ENCODE peak calls at places on chromosomes 11 and 22, in seven cellular contexts. C, O, T, G, M, E and R are unnamed samples.

GRCh38 chr22:20798974-20799373 is 25.1 kb downstream of the SERPIND1 start:
- DNase-seq in T (no peak), O (no peak), C (no peak), M (no peak), G (no peak), E (no peak), R (no peak)

GRCh38 chr11:126348806-126349582 is 6.5 kb upstream of the ST3GAL4 start:
- DNase-seq in O (no peak), M (no peak), T (no peak), E (no peak), G (no peak), C (no peak), R (no peak)

GRCh38 chr11:112525270-112525669 is 264.6 kb upstream of the PLET1 start:
- DNase-seq in G (peak), C (peak), M (peak), O (peak), E (peak), T (peak), R (peak)

GRCh38 chr11:108934696-108935095 is 269.8 kb downstream of the DDX10 start:
- DNase-seq in T (no peak), M (no peak), G (no peak), C (no peak), O (no peak), E (no peak), R (no peak)

GRCh38 chr11:62133328-62134065 is 9.7 kb downstream of the INCENP start:
- DNase-seq in E (no peak), M (no peak), G (no peak), O (peak), T (no peak), C (peak), R (no peak)

GRCh38 chr11:21511835-21512440 is 680.9 kb upstream of the ANO5 start:
- DNase-seq in G (peak), C (peak), T (peak), E (no peak), O (peak), M (peak), R (peak)

GRCh38 chr11:82406611-82407010 is 327.1 kb downstream of the FAM181B start:
- DNase-seq in M (no peak), C (no peak), T (no peak), G (no peak), O (no peak), E (no peak), R (no peak)

GRCh38 chr11:65793625-65794400 is 7.0 kb downstream of the OVOL1 start:
- DNase-seq in M (no peak), T (no peak), C (peak), E (no peak), O (no peak), G (no peak), R (no peak)

GRCh38 chr22:27386186-27386585 is 415.4 kb downstream of the MN1 start:
- DNase-seq in T (no peak), M (peak), O (no peak), G (no peak), E (peak), C (peak), R (no peak)

GRCh38 chr11:18705651-18706281 is 7.2 kb downstream of the TMEM86A start:
- DNase-seq in O (peak), C (peak), M (no peak), E (peak), T (no peak), G (peak), R (no peak)

GRCh38 chr11:70517996-70518907 is 119.9 kb downstream of the CTTN start:
- DNase-seq in M (peak), O (no peak), C (no peak), G (peak), T (no peak), E (no peak), R (no peak)

GRCh38 chr22:36991220-36991619 is 28.0 kb downstream of the TST start:
- DNase-seq in O (peak), E (no peak), M (no peak), C (no peak), T (no peak), G (no peak), R (no peak)

GRCh38 chr22:26570126-26570525 is 19.8 kb downstream of the TPST2 start:
- DNase-seq in T (no peak), C (peak), O (no peak), E (no peak), M (no peak), G (no peak), R (no peak)

GRCh38 chr11:70643642-70644041 is 245.3 kb downstream of the CTTN start:
- DNase-seq in E (no peak), O (no peak), T (no peak), G (no peak), C (no peak), M (no peak), R (no peak)

GRCh38 chr11:2198621-2199365 is 27.2 kb upstream of the TH start:
- DNase-seq in M (no peak), C (no peak), E (no peak), T (no peak), G (no peak), O (no peak), R (no peak)

GRCh38 chr11:134734446-134734845 is 322.4 kb upstream of the B3GAT1 start:
- DNase-seq in O (peak), G (no peak), T (no peak), C (peak), M (no peak), E (no peak), R (peak)

GRCh38 chr22:27074016-27074415 is 416.6 kb downstream of the MIAT start:
- DNase-seq in G (no peak), T (no peak), E (no peak), C (no peak), M (no peak), O (no peak), R (no peak)

GRCh38 chr22:26542831-26543230 is 30.6 kb upstream of the TFIP11 start:
- DNase-seq in M (no peak), T (peak), C (no peak), E (no peak), G (no peak), O (no peak), R (no peak)

GRCh38 chr11:108916935-108917334 is 252.1 kb downstream of the DDX10 start:
- DNase-seq in M (no peak), O (no peak), T (no peak), E (no peak), G (no peak), C (no peak), R (no peak)

GRCh38 chr11:121886005-121886739 is 229.8 kb downstream of the BLID start:
- DNase-seq in G (peak), E (no peak), C (peak), M (no peak), O (peak), T (peak), R (peak)

GRCh38 chr11:119404872-119405271 is 18.1 kb downstream of the THY1 start:
- DNase-seq in C (no peak), E (no peak), G (no peak), T (no peak), O (no peak), M (no peak), R (no peak)

GRCh38 chr22:35547993-35548761 is 7.5 kb downstream of the RASD2 start:
- DNase-seq in G (no peak), M (no peak), O (no peak), C (no peak), E (no peak), T (no peak), R (no peak)

GRCh38 chr11:39365809-39366436 is 2093.5 kb downstream of the LRRC4C start:
- DNase-seq in E (no peak), M (peak), C (no peak), O (no peak), G (no peak), T (no peak), R (no peak)

GRCh38 chr11:6297831-6298230 is 22.5 kb downstream of the CAVIN3 start:
- DNase-seq in C (no peak), E (no peak), G (no peak), T (peak), M (no peak), O (no peak), R (no peak)

GRCh38 chr22:38788016-38788415 is 5.9 kb downstream of the DNAL4 start:
- DNase-seq in C (peak), T (no peak), M (no peak), O (no peak), E (no peak), G (no peak), R (no peak)

GRCh38 chr11:122175316-122175715 is 59.3 kb upstream of the BLID start:
- DNase-seq in C (no peak), G (no peak), E (no peak), T (no peak), O (no peak), M (no peak), R (no peak)

GRCh38 chr11:95570845-95571244 is 218.7 kb downstream of the FAM76B start:
- DNase-seq in C (no peak), E (no peak), M (no peak), O (no peak), T (no peak), G (no peak), R (no peak)

GRCh38 chr22:36921309-36922096 is 8.1 kb downstream of the CSF2RB start:
- DNase-seq in G (no peak), M (no peak), O (peak), C (no peak), T (no peak), E (peak), R (peak)

GRCh38 chr11:124801014-124801413 is 808 bp upstream of the MSANTD2 start:
- DNase-seq in C (no peak), G (no peak), E (no peak), O (no peak), M (peak), T (no peak), R (no peak)
- H3K4me3 ChIP-seq in C (peak), G (peak), E (peak), O (peak), M (peak), T (peak), R (peak)

DNA sequence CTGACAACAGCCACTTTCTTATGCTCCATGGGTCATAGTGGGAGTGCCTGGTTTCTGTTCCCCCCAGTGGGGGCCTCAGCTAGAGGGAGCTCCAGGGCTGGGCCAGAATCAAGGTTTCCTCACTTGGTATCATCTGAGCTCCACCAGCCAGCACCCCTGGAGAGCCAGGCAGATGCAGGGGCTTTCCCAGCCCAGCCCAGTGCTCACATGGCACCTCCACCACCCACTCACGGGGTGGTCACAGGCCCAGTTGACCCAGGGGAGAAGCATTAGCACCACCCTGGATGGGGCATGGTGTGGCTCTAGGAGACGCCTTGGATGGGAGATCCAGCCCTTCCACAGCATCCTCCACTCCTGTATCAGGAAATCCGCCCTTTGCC is 24.1 kb upstream of the WNT7B start:
- DNase-seq in T (no peak), C (no peak), E (no peak), M (no peak), G (no peak), O (peak), R (no peak)
- TF ChIP-seq CTCF in T (no peak), C (no peak), E (peak), M (no peak), G (no peak), O (no peak), R (no peak)

DNA sequence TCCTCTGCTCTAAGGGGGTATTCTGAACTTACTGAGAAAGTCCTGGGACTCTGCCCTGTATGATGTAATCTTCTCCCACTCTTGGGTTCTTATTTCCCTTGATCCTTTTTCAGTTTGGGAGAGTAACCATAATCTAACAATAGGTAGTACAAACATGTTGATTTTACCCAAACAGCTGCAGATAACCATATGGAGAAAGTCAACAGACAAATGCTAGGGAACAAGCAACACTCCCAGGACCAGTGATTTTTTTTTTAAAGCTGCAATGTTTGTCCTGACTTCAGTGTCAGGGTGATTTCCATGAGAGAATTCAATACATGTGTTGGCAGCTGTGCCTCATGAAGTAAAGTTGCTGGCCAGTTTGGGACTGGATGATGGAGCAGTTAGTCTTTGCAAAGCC is 156.5 kb downstream of the FCHSD2 start:
- DNase-seq in G (no peak), O (no peak), C (no peak), T (no peak), M (no peak), E (no peak), R (no peak)
- H3K4me3 ChIP-seq in G (no peak), O (no peak), C (no peak), T (no peak), M (no peak), E (no peak), R (no peak)

GRCh38 chr11:44938066-44938691 is 12.5 kb downstream of the TP53I11 start:
- DNase-seq in C (no peak), G (no peak), M (no peak), T (no peak), E (no peak), O (no peak), R (no peak)

GRCh38 chr11:44941286-44942021 is 9.2 kb downstream of the TP53I11 start:
- DNase-seq in C (no peak), O (no peak), T (no peak), M (no peak), G (no peak), E (no peak), R (no peak)

GRCh38 chr11:44940424-44940823 is 10.3 kb downstream of the TP53I11 start:
- DNase-seq in T (no peak), M (no peak), G (no peak), E (no peak), C (no peak), O (no peak), R (no peak)

GRCh38 chr11:44940835-44941234 is 9.8 kb downstream of the TP53I11 start:
- DNase-seq in G (no peak), C (no peak), T (no peak), M (no peak), O (no peak), E (no peak), R (no peak)

DNA sequence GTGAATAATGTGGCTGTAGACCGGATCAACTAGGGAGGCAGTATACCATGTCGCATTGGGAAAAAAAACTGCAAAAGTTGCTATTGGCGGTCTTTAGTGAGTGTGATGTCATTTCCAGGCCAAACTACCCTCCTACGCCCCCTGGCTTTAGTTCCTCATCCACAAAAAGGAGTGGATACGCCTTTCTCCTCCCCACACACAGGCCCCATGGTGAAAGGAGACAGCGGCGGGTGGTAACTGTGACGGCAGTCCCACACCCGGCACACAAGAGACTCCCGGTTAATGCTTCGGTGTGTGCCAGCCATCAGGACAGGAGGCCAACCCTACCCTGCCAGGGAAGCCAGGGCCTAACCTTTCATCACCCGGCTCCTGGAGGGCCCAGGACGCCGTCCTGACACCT is 11.0 kb downstream of the TP53I11 start:
- DNase-seq in E (peak), G (peak), T (peak), O (no peak), M (no peak), C (no peak), R (no peak)
- TF ChIP-seq CTCF in E (peak), G (peak), T (no peak), O (peak), M (no peak), C (peak), R (no peak)

DNA sequence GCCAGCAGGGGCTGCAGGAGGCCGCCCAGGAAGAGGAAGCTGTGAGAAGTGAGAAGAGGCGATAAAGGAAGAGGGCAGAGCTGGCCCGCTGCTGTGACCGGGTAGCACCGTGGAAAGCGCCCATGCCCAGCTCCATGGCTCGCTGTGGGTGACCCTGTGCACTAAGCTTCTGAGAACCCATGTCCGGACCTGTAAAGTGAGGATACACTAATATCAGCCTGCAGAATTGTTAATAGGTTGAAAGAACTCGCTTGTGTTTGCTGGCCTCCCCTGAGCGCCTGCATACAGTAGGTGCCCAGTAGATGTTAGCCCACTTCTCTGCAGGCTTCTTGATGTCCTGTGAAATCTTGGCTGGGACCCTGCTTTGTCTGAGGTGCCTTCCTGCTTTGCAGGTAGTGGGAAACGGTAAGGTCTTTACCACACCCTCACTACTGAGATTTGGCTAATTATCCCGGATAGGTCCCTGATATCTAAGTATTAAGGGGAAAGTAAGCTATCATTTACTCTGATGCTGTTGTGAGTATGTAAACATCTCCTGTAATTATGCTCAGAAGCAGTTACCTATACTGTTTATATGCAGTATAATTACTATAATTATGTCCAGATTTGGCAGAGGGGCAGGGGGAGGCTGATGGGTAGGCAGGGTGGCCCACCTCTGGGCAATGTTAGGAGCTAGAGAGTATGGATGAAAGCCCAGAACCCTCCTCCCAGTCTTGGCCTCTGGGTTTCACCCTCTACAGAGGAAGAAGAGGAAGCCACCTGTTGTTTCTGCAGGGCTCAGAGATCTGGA is 1.2 kb upstream of the ARRB1 start:
- DNase-seq in E (no peak), G (no peak), M (no peak), C (no peak), O (no peak), T (no peak), R (no peak)
- H3K4me3 ChIP-seq in E (peak), G (peak), M (no peak), C (no peak), O (peak), T (peak), R (peak)

GRCh38 chr11:133157180-133157579 is 375.1 kb downstream of the OPCML start:
- DNase-seq in M (no peak), C (peak), G (no peak), E (no peak), O (no peak), T (no peak), R (no peak)
- TF ChIP-seq CTCF in M (peak), C (peak), G (no peak), E (peak), O (no peak), T (no peak), R (no peak)